ENCODE peak calls at places on chromosomes 16 and 17, in five cellular contexts. One of them, this sample, is unnamed.

GRCh38 chr17:549197-550040 is 165.2 kb downstream of the VPS53 start:
- DNase-seq in C1 segment of cervical spinal cord: no peak
- DNase-seq in lung: no peak
- DNase-seq in naive B cell: no peak
- DNase-seq in head of caudate nucleus: no peak
- DNase-seq in this sample: no peak

GRCh38 chr17:27408891-27409290 is 47.4 kb upstream of the KSR1 start:
- DNase-seq in head of caudate nucleus: no peak
- DNase-seq in C1 segment of cervical spinal cord: no peak
- DNase-seq in naive B cell: no peak
- DNase-seq in lung: no peak
- DNase-seq in this sample: no peak

GRCh38 chr17:17516941-17517720 is 20.9 kb upstream of the RASD1 start:
- DNase-seq in head of caudate nucleus: no peak
- DNase-seq in naive B cell: no peak
- DNase-seq in lung: no peak
- DNase-seq in C1 segment of cervical spinal cord: no peak
- DNase-seq in this sample: no peak

GRCh38 chr16:88591577-88592021 is 21.4 kb downstream of the ZC3H18 start:
- DNase-seq in naive B cell: no peak
- DNase-seq in head of caudate nucleus: no peak
- DNase-seq in C1 segment of cervical spinal cord: peak
- DNase-seq in lung: no peak
- DNase-seq in this sample: no peak

GRCh38 chr17:69478916-69479315 is 64.4 kb downstream of the MAP2K6 start:
- DNase-seq in lung: no peak
- DNase-seq in C1 segment of cervical spinal cord: no peak
- DNase-seq in naive B cell: no peak
- DNase-seq in head of caudate nucleus: no peak
- DNase-seq in this sample: no peak

GRCh38 chr17:65078441-65079160 is 22.1 kb upstream of the GNA13 start:
- DNase-seq in head of caudate nucleus: peak
- DNase-seq in naive B cell: no peak
- DNase-seq in C1 segment of cervical spinal cord: no peak
- DNase-seq in lung: no peak
- DNase-seq in this sample: no peak

GRCh38 chr16:75750516-75750915 is 24.2 kb upstream of the CPHXL start:
- DNase-seq in head of caudate nucleus: no peak
- DNase-seq in lung: no peak
- DNase-seq in C1 segment of cervical spinal cord: no peak
- DNase-seq in naive B cell: no peak
- DNase-seq in this sample: no peak

GRCh38 chr17:33055171-33055611 is 63.5 kb downstream of the SPACA3 start:
- DNase-seq in C1 segment of cervical spinal cord: no peak
- DNase-seq in head of caudate nucleus: no peak
- DNase-seq in naive B cell: no peak
- DNase-seq in lung: no peak
- DNase-seq in this sample: no peak

GRCh38 chr17:2067559-2067958 is 12.7 kb downstream of the HIC1 start:
- DNase-seq in lung: no peak
- DNase-seq in head of caudate nucleus: no peak
- DNase-seq in naive B cell: no peak
- DNase-seq in C1 segment of cervical spinal cord: no peak
- DNase-seq in this sample: no peak

GRCh38 chr16:67425046-67425445 is 5.9 kb upstream of the HSD11B2 start:
- DNase-seq in naive B cell: no peak
- DNase-seq in lung: no peak
- DNase-seq in head of caudate nucleus: no peak
- DNase-seq in C1 segment of cervical spinal cord: no peak
- DNase-seq in this sample: no peak

GRCh38 chr16:86319871-86320270 is 190.5 kb upstream of the FOXF1 start:
- DNase-seq in lung: no peak
- DNase-seq in C1 segment of cervical spinal cord: no peak
- DNase-seq in naive B cell: no peak
- DNase-seq in head of caudate nucleus: no peak
- DNase-seq in this sample: no peak

GRCh38 chr16:27258241-27258734 is 10.3 kb downstream of the NSMCE1 start:
- DNase-seq in naive B cell: no peak
- DNase-seq in head of caudate nucleus: no peak
- DNase-seq in C1 segment of cervical spinal cord: no peak
- DNase-seq in lung: no peak
- DNase-seq in this sample: no peak

GRCh38 chr17:66451188-66452149 is 149.1 kb downstream of the PRKCA start:
- DNase-seq in C1 segment of cervical spinal cord: no peak
- DNase-seq in head of caudate nucleus: no peak
- DNase-seq in lung: no peak
- DNase-seq in naive B cell: no peak
- DNase-seq in this sample: no peak

GRCh38 chr16:12462690-12463646 is 340.7 kb downstream of the CPPED1 start:
- DNase-seq in C1 segment of cervical spinal cord: no peak
- DNase-seq in head of caudate nucleus: no peak
- DNase-seq in naive B cell: no peak
- DNase-seq in lung: no peak
- DNase-seq in this sample: no peak

GRCh38 chr17:50261051-50261915 is 13.0 kb upstream of the TMEM92 start:
- DNase-seq in naive B cell: no peak
- DNase-seq in lung: no peak
- DNase-seq in C1 segment of cervical spinal cord: no peak
- DNase-seq in head of caudate nucleus: no peak
- DNase-seq in this sample: no peak

GRCh38 chr16:9092282-9092962 is 978 bp downstream of the HAPSTR1 start:
- DNase-seq in naive B cell: peak
- DNase-seq in lung: peak
- DNase-seq in C1 segment of cervical spinal cord: peak
- DNase-seq in head of caudate nucleus: peak
- DNase-seq in this sample: no peak

GRCh38 chr17:79650283-79650682 is 39.4 kb upstream of the RBFOX3 start:
- DNase-seq in naive B cell: no peak
- DNase-seq in lung: no peak
- DNase-seq in C1 segment of cervical spinal cord: no peak
- DNase-seq in head of caudate nucleus: no peak
- DNase-seq in this sample: no peak

GRCh38 chr17:33934696-33935095 is 320.4 kb upstream of the CCL2 start:
- DNase-seq in head of caudate nucleus: no peak
- DNase-seq in naive B cell: no peak
- DNase-seq in lung: no peak
- DNase-seq in C1 segment of cervical spinal cord: no peak
- DNase-seq in this sample: no peak

GRCh38 chr16:67701420-67701819 is 17.7 kb downstream of the GFOD2 start:
- DNase-seq in naive B cell: no peak
- DNase-seq in C1 segment of cervical spinal cord: no peak
- DNase-seq in head of caudate nucleus: no peak
- DNase-seq in lung: no peak
- DNase-seq in this sample: no peak

GRCh38 chr16:89179656-89180315 is 8.2 kb downstream of the CDH15 start:
- DNase-seq in C1 segment of cervical spinal cord: no peak
- DNase-seq in lung: no peak
- DNase-seq in naive B cell: no peak
- DNase-seq in head of caudate nucleus: no peak
- DNase-seq in this sample: no peak

GRCh38 chr17:7405882-7406825 is 1.5 kb upstream of the NLGN2 start:
- DNase-seq in C1 segment of cervical spinal cord: no peak
- DNase-seq in naive B cell: no peak
- DNase-seq in head of caudate nucleus: no peak
- DNase-seq in lung: no peak
- DNase-seq in this sample: no peak

GRCh38 chr16:11334831-11335404 is 10.3 kb upstream of the RMI2 start:
- DNase-seq in head of caudate nucleus: no peak
- DNase-seq in naive B cell: no peak
- DNase-seq in C1 segment of cervical spinal cord: no peak
- DNase-seq in lung: no peak
- DNase-seq in this sample: no peak

GRCh38 chr17:38942641-38943040 is 17.2 kb downstream of the LASP1NB start:
- DNase-seq in C1 segment of cervical spinal cord: no peak
- DNase-seq in naive B cell: no peak
- DNase-seq in lung: no peak
- DNase-seq in head of caudate nucleus: no peak
- DNase-seq in this sample: no peak

GRCh38 chr16:70523013-70523620 is at the start of gene COG4:
- DNase-seq in head of caudate nucleus: peak
- DNase-seq in naive B cell: peak
- DNase-seq in lung: peak
- DNase-seq in C1 segment of cervical spinal cord: peak
- DNase-seq in this sample: peak

GRCh38 chr17:50550661-50551432 is 3.9 kb downstream of the SPATA20 start:
- DNase-seq in naive B cell: no peak
- DNase-seq in C1 segment of cervical spinal cord: peak
- DNase-seq in head of caudate nucleus: peak
- DNase-seq in lung: peak
- DNase-seq in this sample: peak

GRCh38 chr17:28347261-28347891 is 10.0 kb downstream of the POLDIP2 start:
- DNase-seq in head of caudate nucleus: no peak
- DNase-seq in lung: no peak
- DNase-seq in naive B cell: no peak
- DNase-seq in C1 segment of cervical spinal cord: no peak
- DNase-seq in this sample: peak

GRCh38 chr16:70298988-70299938 is at the start of gene DDX19B:
- DNase-seq in naive B cell: peak
- DNase-seq in head of caudate nucleus: peak
- DNase-seq in lung: peak
- DNase-seq in C1 segment of cervical spinal cord: peak
- DNase-seq in this sample: peak

GRCh38 chr17:59254742-59255141 is 34.4 kb downstream of the GDPD1 start:
- DNase-seq in naive B cell: no peak
- DNase-seq in head of caudate nucleus: no peak
- DNase-seq in C1 segment of cervical spinal cord: no peak
- DNase-seq in lung: no peak
- DNase-seq in this sample: no peak

GRCh38 chr16:57540387-57540786 is 2.1 kb upstream of the ADGRG5 start:
- DNase-seq in lung: no peak
- DNase-seq in C1 segment of cervical spinal cord: no peak
- DNase-seq in head of caudate nucleus: no peak
- DNase-seq in naive B cell: no peak
- DNase-seq in this sample: no peak

GRCh38 chr17:2874211-2874686 is 78.0 kb downstream of the RAP1GAP2 start:
- DNase-seq in naive B cell: no peak
- DNase-seq in head of caudate nucleus: no peak
- DNase-seq in C1 segment of cervical spinal cord: no peak
- DNase-seq in lung: no peak
- DNase-seq in this sample: no peak

GRCh38 chr17:42061641-42062487 is 11.5 kb upstream of the C17orf113 start:
- DNase-seq in lung: no peak
- DNase-seq in naive B cell: no peak
- DNase-seq in head of caudate nucleus: no peak
- DNase-seq in C1 segment of cervical spinal cord: no peak
- DNase-seq in this sample: no peak

GRCh38 chr16:67857547-67858233 is 10.2 kb upstream of the CENPT start:
- DNase-seq in C1 segment of cervical spinal cord: no peak
- DNase-seq in head of caudate nucleus: no peak
- DNase-seq in lung: peak
- DNase-seq in naive B cell: no peak
- DNase-seq in this sample: peak

GRCh38 chr17:69857412-69857835 is 217.6 kb upstream of the KCNJ16 start:
- DNase-seq in C1 segment of cervical spinal cord: no peak
- DNase-seq in head of caudate nucleus: no peak
- DNase-seq in lung: no peak
- DNase-seq in naive B cell: no peak
- DNase-seq in this sample: no peak

GRCh38 chr17:62178579-62178978 is 113.5 kb upstream of the MED13 start:
- DNase-seq in C1 segment of cervical spinal cord: no peak
- DNase-seq in head of caudate nucleus: no peak
- DNase-seq in naive B cell: no peak
- DNase-seq in lung: no peak
- DNase-seq in this sample: no peak

GRCh38 chr17:14198013-14198412 is 38.6 kb downstream of the CDRT15 start:
- DNase-seq in lung: peak
- DNase-seq in C1 segment of cervical spinal cord: no peak
- DNase-seq in head of caudate nucleus: no peak
- DNase-seq in naive B cell: no peak
- DNase-seq in this sample: no peak

GRCh38 chr16:27819356-27819755 is 244.2 kb downstream of the GSG1L start:
- DNase-seq in lung: no peak
- DNase-seq in naive B cell: no peak
- DNase-seq in head of caudate nucleus: no peak
- DNase-seq in C1 segment of cervical spinal cord: no peak
- DNase-seq in this sample: no peak

GRCh38 chr17:2312736-2313135 is 9.0 kb downstream of the SRR start:
- DNase-seq in naive B cell: no peak
- DNase-seq in head of caudate nucleus: no peak
- DNase-seq in C1 segment of cervical spinal cord: no peak
- DNase-seq in lung: no peak
- DNase-seq in this sample: no peak

GRCh38 chr16:74862743-74863244 is 88.2 kb upstream of the FA2H start:
- DNase-seq in head of caudate nucleus: no peak
- DNase-seq in C1 segment of cervical spinal cord: peak
- DNase-seq in naive B cell: peak
- DNase-seq in lung: no peak
- DNase-seq in this sample: peak

GRCh38 chr16:66474750-66475199 is 47.7 kb downstream of the BEAN1 start:
- DNase-seq in naive B cell: peak
- DNase-seq in head of caudate nucleus: no peak
- DNase-seq in lung: no peak
- DNase-seq in C1 segment of cervical spinal cord: no peak
- DNase-seq in this sample: no peak